ENCODE peak calls at places on chromosomes 13 and 19, in five cellular contexts. R is KBM-7, Q is lung, K is mammary epithelial cell, Z is EL. S is an unnamed sample.
A peak's percentile ranks its signal among the peaks of the same experiment; 100 is the strongest.

GRCh38 chr19:44592451-44592890 is 20.9 kb upstream of the IGSF23 start:
- DNase-seq in Z (peak; percentile 25), K (no peak), R (peak; percentile 66), Q (no peak), S (no peak)

GRCh38 chr13:36674337-36675212 is 755 bp downstream of the SERTM1 start:
- DNase-seq in K (no peak), Z (no peak), Q (no peak), R (no peak), S (no peak)

GRCh38 chr19:19652482-19653295 is 9.2 kb upstream of the GMIP start:
- DNase-seq in K (peak; percentile 16), Q (no peak), R (no peak), Z (peak; percentile 42), S (no peak)

GRCh38 chr13:80901111-80902014 is 560.4 kb upstream of the SPRY2 start:
- DNase-seq in Z (no peak), K (no peak), R (no peak), Q (no peak), S (no peak)

GRCh38 chr19:4081441-4082129 is 14.9 kb upstream of the ZBTB7A start:
- DNase-seq in R (peak; percentile 74), K (no peak), Z (no peak), Q (no peak), S (no peak)

GRCh38 chr13:73607489-73608156 is 526.6 kb downstream of the KLF12 start:
- DNase-seq in Q (no peak), K (no peak), R (no peak), Z (no peak), S (no peak)

GRCh38 chr13:47892374-47892773 is 108.7 kb downstream of the SUCLA2 start:
- DNase-seq in K (no peak), Z (no peak), Q (no peak), R (no peak), S (no peak)

GRCh38 chr13:107370036-107370785 is 802.3 kb upstream of the ARGLU1 start:
- DNase-seq in Q (no peak), K (no peak), R (no peak), Z (no peak), S (no peak)

GRCh38 chr13:51044023-51044665 is 66.9 kb downstream of the C13orf42 start:
- DNase-seq in R (no peak), Q (no peak), K (no peak), Z (no peak), S (no peak)

GRCh38 chr13:42049454-42049780 is 969 bp downstream of the DGKH start:
- DNase-seq in R (no peak), Z (no peak), K (no peak), Q (no peak), S (no peak)

GRCh38 chr19:988081-988480 is 3.9 kb downstream of the WDR18 start:
- DNase-seq in K (no peak), Q (no peak), R (no peak), Z (no peak), S (no peak)

GRCh38 chr19:42129399-42130253 is 2.6 kb downstream of the POU2F2 start:
- DNase-seq in Z (peak; percentile 29), Q (peak; percentile 29), R (no peak), K (peak; percentile 82), S (no peak)

GRCh38 chr19:5137571-5138124 is 168.7 kb downstream of the KDM4B start:
- DNase-seq in R (no peak), Z (no peak), Q (no peak), K (no peak), S (peak; percentile 50)

GRCh38 chr19:31214086-31214485 is 135.2 kb downstream of the TSHZ3 start:
- DNase-seq in R (peak; percentile 88), Z (peak; percentile 99), Q (peak; percentile 51), K (peak; percentile 99), S (peak; percentile 73)

GRCh38 chr19:43726736-43727592 is 11.1 kb downstream of the IRGC start:
- DNase-seq in Q (no peak), Z (no peak), R (peak; percentile 51), K (no peak), S (no peak)

GRCh38 chr13:51858433-51859247 is 3.1 kb upstream of the CCDC70 start:
- DNase-seq in R (no peak), Z (no peak), K (peak; percentile 15), Q (no peak), S (no peak)

GRCh38 chr19:18635831-18636182 is 1.0 kb upstream of the KLHL26 start:
- DNase-seq in Q (no peak), K (no peak), Z (no peak), R (no peak), S (no peak)

GRCh38 chr19:1942078-1942933 is 1.3 kb downstream of the CSNK1G2 start:
- DNase-seq in Q (peak; percentile 78), K (peak; percentile 77), R (peak; percentile 87), Z (peak; percentile 75), S (no peak)

GRCh38 chr19:3366761-3367571 is 583 bp downstream of the NFIC start:
- DNase-seq in R (peak; percentile 52), Q (no peak), Z (peak; percentile 45), K (peak; percentile 18), S (peak; percentile 78)

GRCh38 chr19:53892981-53893325 is 11.0 kb downstream of the PRKCG start:
- DNase-seq in R (no peak), K (no peak), Z (no peak), Q (no peak), S (no peak)

GRCh38 chr19:29962777-29963176 is 20.7 kb downstream of the URI1 start:
- DNase-seq in K (no peak), R (no peak), Q (no peak), Z (no peak), S (no peak)

GRCh38 chr19:6728346-6728745 is 7.9 kb upstream of the C3 start:
- DNase-seq in Q (no peak), Z (no peak), K (no peak), R (peak; percentile 81), S (peak; percentile 83)

S was measured in Right ventricle myocardium inferior.